ENCODE peak calls at places on chromosomes 1 and 21, in nine cellular contexts. W, K, S, Z, T, D, Y, E and O are unnamed samples.

GRCh38 chr1:150789396-150789795 is 18.7 kb downstream of the CTSK start:
- DNase-seq in D (no peak), Z (no peak), K (peak), S (no peak), W (no peak), T (no peak), Y (no peak), E (no peak), O (no peak)

GRCh38 chr1:237503292-237503691 is 387.4 kb downstream of the ZP4 start:
- DNase-seq in T (no peak), K (no peak), Z (no peak), Y (no peak), D (no peak), W (no peak), S (no peak), E (no peak), O (no peak)

GRCh38 chr1:202155478-202156021 is 4.9 kb downstream of the PTPN7 start:
- DNase-seq in E (peak), D (no peak), T (no peak), W (peak), Y (no peak), S (no peak), Z (peak), K (no peak), O (no peak)

GRCh38 chr1:57132993-57133614 is 167.3 kb upstream of the C8B start:
- DNase-seq in E (peak), Z (no peak), W (no peak), S (no peak), T (no peak), Y (no peak), K (no peak), D (no peak), O (no peak)

GRCh38 chr1:11523261-11523660 is 44.3 kb downstream of the DISP3 start:
- DNase-seq in T (no peak), W (no peak), E (no peak), K (no peak), Z (no peak), S (no peak), Y (no peak), D (no peak), O (no peak)

GRCh38 chr1:27504588-27505419 is 14.8 kb upstream of the WASF2 start:
- DNase-seq in S (no peak), E (peak), T (no peak), W (peak), D (no peak), Y (no peak), Z (no peak), K (peak), O (peak)

GRCh38 chr1:70358921-70359564 is 4.5 kb upstream of the ANKRD13C start:
- DNase-seq in E (peak), S (no peak), Y (no peak), Z (no peak), T (no peak), W (peak), K (no peak), D (no peak), O (no peak)

GRCh38 chr1:154750681-154751665 is 119.1 kb downstream of the KCNN3 start:
- DNase-seq in W (no peak), Y (no peak), T (no peak), E (no peak), Z (no peak), K (no peak), S (no peak), D (no peak), O (peak)

GRCh38 chr1:157639800-157640199 is 41.9 kb upstream of the FCRL4 start:
- DNase-seq in W (no peak), S (no peak), T (no peak), Y (no peak), Z (no peak), E (no peak), D (no peak), K (no peak), O (no peak)

GRCh38 chr1:201143726-201144635 is 10.3 kb downstream of the TMEM9 start:
- DNase-seq in S (no peak), T (no peak), D (no peak), E (no peak), Y (no peak), Z (no peak), K (no peak), W (no peak), O (peak)

GRCh38 chr1:20380616-20381035 is 90.0 kb downstream of the VWA5B1 start:
- DNase-seq in W (peak), T (no peak), D (no peak), Y (peak), E (peak), Z (no peak), S (peak), K (no peak), O (no peak)

GRCh38 chr1:88892146-88892877 is 945 bp upstream of the GTF2B start:
- DNase-seq in S (peak), D (no peak), Z (peak), K (peak), Y (peak), E (peak), W (peak), T (peak), O (no peak)

GRCh38 chr1:47635597-47635996 is 197.8 kb downstream of the FOXD2 start:
- DNase-seq in T (no peak), E (no peak), K (no peak), Y (no peak), W (peak), S (no peak), D (no peak), Z (no peak), O (no peak)

GRCh38 chr1:180282401-180282800 is 52.3 kb downstream of the LHX4 start:
- DNase-seq in T (no peak), Y (no peak), W (no peak), E (no peak), Z (no peak), K (no peak), S (no peak), D (no peak), O (no peak)

GRCh38 chr1:80722611-80723010 is 1078.1 kb upstream of the ADGRL2 start:
- DNase-seq in E (no peak), Z (no peak), K (no peak), Y (no peak), D (no peak), S (no peak), W (no peak), T (no peak), O (no peak)

GRCh38 chr1:179146916-179147315 is 65.0 kb downstream of the TOR3A start:
- DNase-seq in T (no peak), D (no peak), W (peak), K (no peak), Z (no peak), Y (no peak), S (no peak), E (peak), O (no peak)

GRCh38 chr1:234893725-234894630 is 234.7 kb downstream of the TOMM20 start:
- DNase-seq in S (no peak), K (no peak), W (peak), T (peak), Z (peak), D (peak), E (peak), Y (peak), O (no peak)

GRCh38 chr21:46160563-46161179 is 5.3 kb upstream of the FTCD start:
- DNase-seq in K (no peak), W (no peak), E (no peak), D (no peak), Y (no peak), T (no peak), Z (no peak), S (no peak), O (no peak)

GRCh38 chr1:31778763-31779488 is 14.8 kb upstream of the ADGRB2 start:
- DNase-seq in S (no peak), E (no peak), W (no peak), T (no peak), K (no peak), Z (no peak), D (no peak), Y (no peak), O (no peak)

GRCh38 chr1:205229399-205229861 is 1.7 kb downstream of the TMCC2 start:
- DNase-seq in Y (peak), D (peak), T (peak), S (peak), W (peak), E (peak), K (peak), Z (peak), O (peak)

GRCh38 chr1:58883037-58883887 is 99.4 kb upstream of the JUN start:
- DNase-seq in S (peak), Z (peak), E (peak), W (peak), K (no peak), T (peak), Y (peak), D (no peak), O (no peak)

GRCh38 chr1:212976586-212976985 is 26.2 kb downstream of the VASH2 start:
- DNase-seq in D (no peak), K (peak), S (no peak), W (no peak), E (no peak), Z (no peak), T (no peak), Y (no peak), O (peak)

GRCh38 chr21:45973475-45974072 is 8.0 kb upstream of the COL6A1 start:
- DNase-seq in W (peak), K (no peak), T (peak), S (peak), Y (peak), D (peak), Z (peak), E (peak), O (peak)

GRCh38 chr1:28296401-28297220 is 32.2 kb upstream of the MED18 start:
- DNase-seq in W (peak), T (no peak), Z (peak), S (peak), E (peak), D (no peak), Y (peak), K (peak), O (peak)

GRCh38 chr1:21816602-21817302 is 4.7 kb downstream of the LDLRAD2 start:
- DNase-seq in D (no peak), E (peak), K (peak), W (peak), T (no peak), Y (peak), Z (peak), S (peak), O (peak)

GRCh38 chr1:221739018-221739676 is 2.7 kb downstream of the DUSP10 start:
- DNase-seq in Z (no peak), W (no peak), S (no peak), K (no peak), E (no peak), D (no peak), T (no peak), Y (no peak), O (no peak)

GRCh38 chr1:162305969-162306368 is 70.7 kb downstream of the SPATA46 start:
- DNase-seq in D (no peak), Z (peak), K (no peak), W (peak), E (peak), Y (peak), T (no peak), S (no peak), O (no peak)

GRCh38 chr21:38982804-38983203 is 177.1 kb downstream of the ETS2 start:
- DNase-seq in Z (no peak), T (no peak), E (no peak), W (no peak), S (no peak), D (no peak), K (no peak), Y (no peak), O (no peak)

GRCh38 chr1:31306278-31306677 is 9.4 kb downstream of the ZCCHC17 start:
- DNase-seq in S (no peak), Z (no peak), Y (peak), W (peak), K (no peak), D (no peak), T (no peak), E (peak), O (no peak)

GRCh38 chr1:5906966-5907365 is 85.3 kb downstream of the NPHP4 start:
- DNase-seq in T (no peak), E (no peak), S (no peak), D (no peak), W (no peak), Y (no peak), K (peak), Z (no peak), O (peak)

GRCh38 chr1:112711672-112712071 is 3.5 kb downstream of the PPM1J start:
- DNase-seq in D (no peak), T (no peak), K (peak), S (no peak), Y (no peak), W (no peak), Z (no peak), E (no peak), O (peak)

GRCh38 chr1:21651214-21652042 is 17.7 kb downstream of the RAP1GAP start:
- DNase-seq in Z (peak), W (no peak), S (no peak), T (no peak), D (peak), E (no peak), Y (no peak), K (peak), O (peak)

GRCh38 chr1:208007938-208008342 is 97.0 kb upstream of the CD34 start:
- DNase-seq in D (no peak), Z (no peak), S (no peak), T (no peak), K (no peak), Y (peak), W (peak), E (peak), O (no peak)

GRCh38 chr1:26733392-26733791 is 37.6 kb downstream of the ARID1A start:
- DNase-seq in S (no peak), T (no peak), D (no peak), W (no peak), Z (no peak), K (no peak), Y (no peak), E (no peak), O (no peak)

GRCh38 chr21:38440746-38441145 is 57.5 kb downstream of the ERG start:
- DNase-seq in Z (no peak), S (peak), E (peak), K (no peak), Y (peak), D (no peak), W (peak), T (no peak), O (peak)

GRCh38 chr1:91741301-91741700 is 144.7 kb downstream of the TGFBR3 start:
- DNase-seq in Y (no peak), D (no peak), E (peak), K (no peak), S (peak), T (no peak), W (peak), Z (no peak), O (no peak)

GRCh38 chr1:170200161-170200560 is 54.4 kb downstream of the NTMT2 start:
- DNase-seq in E (no peak), Z (no peak), T (no peak), K (no peak), D (no peak), Y (no peak), W (no peak), S (no peak), O (no peak)

GRCh38 chr1:199404976-199405375 is 622.5 kb upstream of the NR5A2 start:
- DNase-seq in D (no peak), Z (no peak), W (peak), S (no peak), T (no peak), K (no peak), Y (no peak), E (peak), O (no peak)